ENCODE peak calls at places on chromosomes 11 and 22, in eight cellular contexts. T is uterus, D is PC-3, F is DMS153, X is RWPE2, Z is RPMI7951, J is NCI-H2029, K is GM20000. Q is an unnamed sample.

GRCh38 chr11:131824766-131825165 is 454.4 kb downstream of the NTM start:
- DNase-seq in T (no peak), D (no peak), F (no peak), X (no peak), Z (no peak), J (no peak), K (no peak), Q (no peak)

GRCh38 chr22:30485362-30485988 is 13.7 kb upstream of the SEC14L3 start:
- DNase-seq in T (peak), D (peak), F (peak), X (no peak), Z (peak), J (peak), K (peak), Q (peak)

GRCh38 chr11:122851366-122852011 is 13.2 kb downstream of the CRTAM start:
- DNase-seq in T (no peak), D (no peak), F (no peak), X (no peak), Z (peak), J (no peak), K (no peak), Q (no peak)

GRCh38 chr11:86575208-86575855 is 97.1 kb downstream of the ME3 start:
- DNase-seq in T (no peak), D (no peak), F (no peak), X (no peak), Z (peak), J (no peak), K (no peak), Q (no peak)

GRCh38 chr22:44088976-44089570 is 65.0 kb downstream of the PARVB start:
- DNase-seq in T (no peak), D (no peak), F (no peak), X (no peak), Z (no peak), J (peak), K (no peak), Q (no peak)

GRCh38 chr11:123060265-123061000 is 1.5 kb downstream of the HSPA8 start:
- DNase-seq in T (no peak), D (no peak), F (no peak), X (no peak), Z (no peak), J (no peak), K (no peak), Q (no peak)

GRCh38 chr11:31802990-31803812 is 7.9 kb downstream of the PAX6 start:
- DNase-seq in T (no peak), D (no peak), F (no peak), X (no peak), Z (no peak), J (no peak), K (peak), Q (no peak)

GRCh38 chr11:94938399-94939055 is 34.8 kb downstream of the CWC15 start:
- DNase-seq in T (peak), D (peak), F (peak), X (no peak), Z (peak), J (peak), K (no peak), Q (peak)

GRCh38 chr11:122665882-122666281 is 10.4 kb downstream of the UBASH3B start:
- DNase-seq in T (no peak), D (no peak), F (no peak), X (no peak), Z (no peak), J (no peak), K (no peak), Q (no peak)

GRCh38 chr11:69644962-69645675 is 4.2 kb downstream of the CCND1 start:
- DNase-seq in T (no peak), D (peak), F (no peak), X (peak), Z (no peak), J (no peak), K (no peak), Q (no peak)

GRCh38 chr11:1407668-1408067 is 17.9 kb downstream of the BRSK2 start:
- DNase-seq in T (no peak), D (no peak), F (no peak), X (no peak), Z (no peak), J (no peak), K (no peak), Q (no peak)

GRCh38 chr11:117199061-117199915 is at the start of gene TAGLN:
- DNase-seq in T (peak), D (peak), F (no peak), X (peak), Z (peak), J (no peak), K (no peak), Q (peak)

GRCh38 chr11:117220568-117220967 is 11.3 kb downstream of the PCSK7 start:
- DNase-seq in T (peak), D (no peak), F (no peak), X (peak), Z (no peak), J (no peak), K (no peak), Q (peak)

GRCh38 chr11:36512016-36512415 is 1.9 kb upstream of the TRAF6 start:
- DNase-seq in T (no peak), D (no peak), F (no peak), X (no peak), Z (no peak), J (no peak), K (no peak), Q (no peak)

GRCh38 chr11:65856689-65857499 is 1.1 kb downstream of the CFL1 start:
- DNase-seq in T (peak), D (peak), F (peak), X (peak), Z (peak), J (peak), K (peak), Q (peak)

GRCh38 chr11:100704176-100704575 is 17.1 kb downstream of the ARHGAP42 start:
- DNase-seq in T (no peak), D (no peak), F (no peak), X (no peak), Z (no peak), J (no peak), K (no peak), Q (no peak)

GRCh38 chr11:6693342-6694228 is 10.4 kb upstream of the MRPL17 start:
- DNase-seq in T (peak), D (peak), F (no peak), X (peak), Z (peak), J (no peak), K (no peak), Q (peak)

GRCh38 chr22:29012923-29013322 is 48.7 kb downstream of the C22orf31 start:
- DNase-seq in T (no peak), D (no peak), F (no peak), X (no peak), Z (no peak), J (no peak), K (no peak), Q (no peak)

Q was measured in left cardiac atrium.